ENCODE peak calls at places on chromosomes 5 and 9, in seven cellular contexts. E is effector CD8-positive, alpha-beta T cell; O is Right ventricle myocardium inferior; R is stimulated activated CD8-positive, alpha-beta memory T cell treated with anti-CD3 and anti-CD28 coated beads, Interleukin-2, amount 100 ng/mL, for 1 hour; X is OCI-LY7; U is posterior cingulate gyrus; H is stimulated activated CD4-positive, alpha-beta T cell treated with anti-CD3 and anti-CD28 coated beads, Interleukin-2, amount 100 ng/mL, for 4 hours. M is an unnamed sample.

GRCh38 chr9:21931428-21931827 is 62.8 kb downstream of the CDKN2A start:
- DNase-seq in E (no peak), O (no peak), R (no peak), X (no peak), U (no peak), H (no peak), M (no peak)

GRCh38 chr5:5483880-5484595 is 61.6 kb downstream of the ICE1 start:
- DNase-seq in E (no peak), O (no peak), R (no peak), X (no peak), U (no peak), H (no peak), M (no peak)

GRCh38 chr9:107422189-107422802 is 67.3 kb downstream of the KLF4 start:
- DNase-seq in E (no peak), O (peak; percentile 74), R (no peak), X (peak; percentile 53), U (peak; percentile 30), H (no peak), M (peak; percentile 73)

GRCh38 chr5:59532979-59533729 is 360.4 kb downstream of the PDE4D start:
- DNase-seq in E (no peak), O (no peak), R (no peak), X (no peak), U (no peak), H (no peak), M (no peak)

GRCh38 chr9:94761506-94761905 is 35.0 kb downstream of the AOPEP start:
- DNase-seq in E (no peak), O (no peak), R (no peak), X (no peak), U (no peak), H (no peak), M (no peak)

GRCh38 chr5:128228506-128228905 is 144.9 kb downstream of the SLC12A2 start:
- DNase-seq in E (no peak), O (no peak), R (no peak), X (no peak), U (no peak), H (no peak), M (no peak)

GRCh38 chr5:131272365-131273123 is 8.7 kb downstream of the CDC42SE2 start:
- DNase-seq in E (no peak), O (no peak), R (no peak), X (no peak), U (no peak), H (no peak), M (no peak)

GRCh38 chr9:16304301-16304700 is 566.2 kb downstream of the BNC2 start:
- DNase-seq in E (no peak), O (no peak), R (no peak), X (no peak), U (no peak), H (no peak), M (no peak)

GRCh38 chr5:174335682-174336364 is 290.3 kb downstream of the NSG2 start:
- DNase-seq in E (no peak), O (no peak), R (no peak), X (no peak), U (no peak), H (no peak), M (no peak)

GRCh38 chr9:99244300-99245260 is 22.5 kb downstream of the SEC61B start:
- DNase-seq in E (no peak), O (no peak), R (no peak), X (peak; percentile 50), U (no peak), H (no peak), M (no peak)

GRCh38 chr9:130212543-130213297 is 40.5 kb downstream of the NCS1 start:
- DNase-seq in E (no peak), O (no peak), R (no peak), X (no peak), U (peak; percentile 70), H (no peak), M (no peak)

GRCh38 chr9:16704489-16705111 is 165.9 kb downstream of the BNC2 start:
- DNase-seq in E (no peak), O (peak; percentile 77), R (no peak), X (no peak), U (peak; percentile 11), H (no peak), M (no peak)

GRCh38 chr9:17799383-17799782 is 220.5 kb downstream of the SH3GL2 start:
- DNase-seq in E (no peak), O (no peak), R (no peak), X (no peak), U (no peak), H (no peak), M (no peak)

GRCh38 chr9:130732793-130733221 is 39.2 kb downstream of the EXOSC2 start:
- DNase-seq in E (no peak), O (no peak), R (no peak), X (no peak), U (no peak), H (no peak), M (no peak)

GRCh38 chr5:56359809-56360685 is 126.9 kb upstream of the ANKRD55 start:
- DNase-seq in E (no peak), O (no peak), R (no peak), X (no peak), U (no peak), H (no peak), M (peak; percentile 35)

GRCh38 chr5:87076931-87077330 is 190.8 kb upstream of the RASA1 start:
- DNase-seq in E (no peak), O (no peak), R (no peak), X (no peak), U (no peak), H (no peak), M (no peak)

GRCh38 chr5:100539519-100539918 is 4.3 kb downstream of the FAM174A start:
- DNase-seq in E (no peak), O (no peak), R (no peak), X (no peak), U (no peak), H (no peak), M (no peak)

GRCh38 chr5:112174959-112175594 is 244.0 kb downstream of the EPB41L4A start:
- DNase-seq in E (no peak), O (no peak), R (no peak), X (peak; percentile 81), U (no peak), H (no peak), M (peak; percentile 18)

GRCh38 chr9:36298566-36298965 is 40.3 kb upstream of the GNE start:
- DNase-seq in E (no peak), O (no peak), R (no peak), X (no peak), U (no peak), H (no peak), M (no peak)

GRCh38 chr9:136854842-136855460 is 2.8 kb downstream of the MAMDC4 start:
- DNase-seq in E (no peak), O (no peak), R (no peak), X (no peak), U (peak; percentile 5), H (no peak), M (no peak)

GRCh38 chr9:87718231-87718630 is 7.7 kb upstream of the CTSL start:
- DNase-seq in E (no peak), O (no peak), R (no peak), X (no peak), U (no peak), H (no peak), M (no peak)

GRCh38 chr5:127608077-127608660 is 40.7 kb upstream of the CTXN3 start:
- DNase-seq in E (no peak), O (no peak), R (no peak), X (no peak), U (no peak), H (no peak), M (no peak)

GRCh38 chr5:127003798-127004495 is 26.4 kb downstream of the MARCHF3 start:
- DNase-seq in E (no peak), O (no peak), R (no peak), X (no peak), U (no peak), H (no peak), M (no peak)

GRCh38 chr5:314676-315487 is 6.6 kb upstream of the AHRR start:
- DNase-seq in E (no peak), O (no peak), R (no peak), X (no peak), U (no peak), H (no peak), M (no peak)

GRCh38 chr5:131423056-131423455 is 159.2 kb downstream of the CDC42SE2 start:
- DNase-seq in E (no peak), O (no peak), R (no peak), X (peak; percentile 17), U (no peak), H (no peak), M (peak; percentile 15)

GRCh38 chr9:82133973-82134372 is 145.4 kb downstream of the SPATA31D1 start:
- DNase-seq in E (no peak), O (no peak), R (no peak), X (no peak), U (no peak), H (no peak), M (no peak)

GRCh38 chr5:81268797-81269196 is 32.6 kb upstream of the ZCCHC9 start:
- DNase-seq in E (no peak), O (no peak), R (no peak), X (no peak), U (no peak), H (no peak), M (peak; percentile 54)

GRCh38 chr5:62273691-62274090 is 32.3 kb upstream of the KIF2A start:
- DNase-seq in E (no peak), O (no peak), R (no peak), X (no peak), U (no peak), H (no peak), M (no peak)

GRCh38 chr5:4212981-4213819 is 617.6 kb downstream of the IRX1 start:
- DNase-seq in E (no peak), O (no peak), R (no peak), X (no peak), U (no peak), H (no peak), M (no peak)

GRCh38 chr9:34332370-34332964 is 3.1 kb downstream of the NUDT2 start:
- DNase-seq in E (no peak), O (no peak), R (no peak), X (peak; percentile 58), U (no peak), H (no peak), M (peak; percentile 60)

GRCh38 chr5:132674671-132675506 is 1.1 kb downstream of the IL4 start:
- DNase-seq in E (no peak), O (no peak), R (no peak), X (no peak), U (no peak), H (no peak), M (peak; percentile 24)

GRCh38 chr9:112558978-112559377 is 72.4 kb downstream of the KIAA1958 start:
- DNase-seq in E (no peak), O (no peak), R (no peak), X (no peak), U (no peak), H (no peak), M (no peak)

GRCh38 chr9:129131300-129132145 is 20.3 kb downstream of the PTPA start:
- DNase-seq in E (peak; percentile 74), O (peak; percentile 89), R (peak; percentile 76), X (peak; percentile 73), U (peak; percentile 76), H (peak; percentile 75), M (peak; percentile 43)

GRCh38 chr5:95070866-95071265 is 214.0 kb downstream of the MCTP1 start:
- DNase-seq in E (no peak), O (no peak), R (no peak), X (no peak), U (no peak), H (no peak), M (no peak)

GRCh38 chr5:135735831-135736230 is 98.6 kb upstream of the SLC25A48 start:
- DNase-seq in E (no peak), O (no peak), R (no peak), X (no peak), U (no peak), H (no peak), M (no peak)

GRCh38 chr9:109910616-109911568 is 130.9 kb downstream of the PALM2AKAP2 start:
- DNase-seq in E (no peak), O (no peak), R (no peak), X (no peak), U (no peak), H (no peak), M (no peak)

GRCh38 chr9:72800326-72800994 is 152.4 kb downstream of the ALDH1A1 start:
- DNase-seq in E (no peak), O (no peak), R (no peak), X (no peak), U (no peak), H (no peak), M (no peak)

GRCh38 chr9:91914404-91914803 is 35.6 kb downstream of the ROR2 start:
- DNase-seq in E (no peak), O (no peak), R (no peak), X (no peak), U (no peak), H (no peak), M (no peak)